ENCODE peak calls at places on chromosomes 3 and 15, in five cellular contexts. H is activated gamma-delta T cell; P is activated naive CD4-positive, alpha-beta T cell treated with anti-CD3 and anti-CD28 coated beads, Interleukin-2, amount 50 U/mL, for 16 hours; W is nucleus accumbens; M is stimulated activated naive CD8-positive, alpha-beta T cell treated with anti-CD3 and anti-CD28 coated beads, Interleukin-15, Interleukin-2, amounts not matched to agents 100 U/mL and 50 U/mL, for 24 hours. J is an unnamed sample.

GRCh38 chr3:46208167-46208704 is at the start of gene CCR1:
- DNase-seq in W (no peak), M (peak), P (no peak), H (no peak), J (no peak)

GRCh38 chr15:50718700-50719125 is 32.1 kb upstream of the TRPM7 start:
- DNase-seq in H (no peak), M (no peak), P (no peak), W (no peak), J (no peak)

GRCh38 chr3:52679811-52680210 is 5.9 kb downstream of the PBRM1 start:
- DNase-seq in H (no peak), W (no peak), P (no peak), M (no peak), J (no peak)

GRCh38 chr3:186973702-186974101 is 43.4 kb downstream of the ST6GAL1 start:
- DNase-seq in W (no peak), P (no peak), M (no peak), H (no peak), J (no peak)

GRCh38 chr3:57910988-57911387 is 97.2 kb upstream of the FLNB start:
- DNase-seq in M (peak), P (peak), W (no peak), H (no peak), J (no peak)

GRCh38 chr15:90901799-90902655 is 1.1 kb upstream of the MAN2A2 start:
- DNase-seq in M (peak), P (peak), H (peak), W (peak), J (no peak)

GRCh38 chr3:50674349-50675178 is at the start of gene DOCK3:
- DNase-seq in M (peak), H (peak), P (peak), W (peak), J (no peak)

GRCh38 chr15:41417418-41417811 is 520 bp downstream of the RTF1 start:
- DNase-seq in P (no peak), M (peak), W (no peak), H (peak), J (no peak)

GRCh38 chr3:119368243-119368800 is 74.1 kb downstream of the ARHGAP31 start:
- DNase-seq in W (no peak), P (no peak), H (no peak), M (no peak), J (no peak)

GRCh38 chr3:109707642-109708041 is 370.3 kb upstream of the DPPA4 start:
- DNase-seq in W (no peak), H (no peak), P (no peak), M (no peak), J (no peak)

GRCh38 chr15:91456251-91456718 is 356.2 kb downstream of the SV2B start:
- DNase-seq in H (no peak), W (no peak), M (no peak), P (no peak), J (no peak)

GRCh38 chr3:172068977-172069376 is 29.6 kb downstream of the FNDC3B start:
- DNase-seq in M (no peak), H (no peak), W (no peak), P (no peak), J (no peak)

GRCh38 chr3:119981386-119981785 is 112.9 kb downstream of the GSK3B start:
- DNase-seq in P (no peak), W (no peak), M (no peak), H (no peak), J (no peak)

GRCh38 chr15:100661161-100661560 is 58.8 kb downstream of the ASB7 start:
- DNase-seq in P (no peak), M (no peak), W (no peak), H (no peak), J (no peak)

GRCh38 chr3:14516738-14517345 is 23.3 kb downstream of the GRIP2 start:
- DNase-seq in P (no peak), W (no peak), H (no peak), M (no peak), J (no peak)

GRCh38 chr3:194970066-194970465 is 284.4 kb downstream of the FAM43A start:
- DNase-seq in W (no peak), P (no peak), M (no peak), H (no peak), J (no peak)

GRCh38 chr3:63684081-63684480 is 31.6 kb downstream of the SNTN start:
- DNase-seq in M (no peak), H (no peak), W (no peak), P (no peak), J (no peak)

GRCh38 chr3:193805448-193805847 is 212.4 kb downstream of the OPA1 start:
- DNase-seq in H (no peak), W (no peak), M (no peak), P (no peak), J (no peak)

GRCh38 chr15:99486371-99487336 is 79.1 kb upstream of the MEF2A start:
- DNase-seq in H (no peak), M (peak), W (no peak), P (no peak), J (no peak)

GRCh38 chr15:73887481-73887880 is 14.1 kb downstream of the TBC1D21 start:
- DNase-seq in P (no peak), W (no peak), M (no peak), H (no peak), J (no peak)

GRCh38 chr15:38991126-38991525 is 426.5 kb upstream of the RASGRP1 start:
- DNase-seq in H (no peak), W (no peak), M (no peak), P (no peak), J (no peak)

GRCh38 chr15:96115642-96116041 is 214.9 kb upstream of the NR2F2 start:
- DNase-seq in M (no peak), P (no peak), W (no peak), H (no peak), J (no peak)

GRCh38 chr3:129481783-129482332 is 41.8 kb downstream of the IFT122 start:
- DNase-seq in P (peak), M (no peak), W (no peak), H (no peak), J (no peak)

GRCh38 chr3:9397911-9398714 is 698 bp downstream of the SETD5 start:
- DNase-seq in W (peak), P (peak), M (peak), H (no peak), J (no peak)

GRCh38 chr3:46284981-46285683 is 42.9 kb downstream of the CCR3 start:
- DNase-seq in W (no peak), M (no peak), P (no peak), H (no peak), J (no peak)

GRCh38 chr3:42736081-42736480 is 33.5 kb upstream of the HHATL start:
- DNase-seq in H (no peak), P (no peak), W (no peak), M (no peak), J (no peak)

GRCh38 chr3:195249057-195249770 is 21.7 kb downstream of the XXYLT1 start:
- DNase-seq in H (no peak), M (no peak), W (no peak), P (no peak), J (no peak)

GRCh38 chr15:57873564-57874209 is 167.2 kb downstream of the POLR2M start:
- DNase-seq in M (no peak), H (no peak), P (no peak), W (no peak), J (no peak)

GRCh38 chr3:126704494-126705214 is 614 bp downstream of the CHCHD6 start:
- DNase-seq in P (no peak), H (no peak), M (no peak), W (no peak), J (no peak)

GRCh38 chr15:40873625-40874561 is at the start of gene RHOV:
- DNase-seq in H (no peak), M (peak), W (no peak), P (peak), J (no peak)

GRCh38 chr15:96270581-96271172 is 59.8 kb upstream of the NR2F2 start:
- DNase-seq in P (no peak), H (no peak), W (no peak), M (no peak), J (no peak)

GRCh38 chr3:13879946-13880810 is at the start of gene WNT7A:
- DNase-seq in H (peak), W (peak), P (peak), M (peak), J (no peak)

GRCh38 chr3:159458982-159459381 is 529.7 kb upstream of the IL12A start:
- DNase-seq in M (no peak), H (no peak), P (no peak), W (no peak), J (no peak)

GRCh38 chr15:77179541-77179998 is 108.7 kb upstream of the TSPAN3 start:
- DNase-seq in P (no peak), H (no peak), W (no peak), M (peak), J (no peak)

GRCh38 chr3:59212128-59212764 is 162.4 kb upstream of the CFAP20DC start:
- DNase-seq in H (no peak), M (no peak), P (no peak), W (no peak), J (no peak)